ENCODE peak calls at places on chromosome 6, in ten cellular contexts. A is stomach, J is prostate gland, R is spleen, O is upper lobe of left lung, W is endothelial cell of umbilical vein, Z is transverse colon, X is H1, G is GM12878, H is vagina. Q is an unnamed sample.

GRCh38 chr6:96195272-96195671 is 179.5 kb downstream of the FUT9 start:
- DNase-seq in A (no peak), J (no peak), R (no peak), O (no peak), W (no peak), Z (no peak), X (no peak), G (no peak), H (no peak), Q (no peak)

GRCh38 chr6:30060634-30060981 is 457 bp upstream of the POLR1H start:
- DNase-seq in A (no peak), J (no peak), R (peak; percentile 85), O (peak; percentile 53), W (no peak), Z (peak; percentile 33), X (no peak), G (no peak), H (no peak), Q (no peak)

GRCh38 chr6:20630136-20630535 is 95.9 kb downstream of the CDKAL1 start:
- DNase-seq in A (no peak), J (no peak), R (no peak), O (no peak), W (no peak), Z (no peak), X (peak; percentile 53), G (no peak), H (no peak), Q (no peak)

GRCh38 chr6:92989656-92990055 is 429.7 kb downstream of the EPHA7 start:
- DNase-seq in A (no peak), J (no peak), R (no peak), O (no peak), W (no peak), Z (no peak), X (no peak), G (no peak), H (no peak), Q (no peak)

GRCh38 chr6:22320750-22321149 is 23.9 kb upstream of the PRL start:
- DNase-seq in A (no peak), J (no peak), R (no peak), O (no peak), W (peak; percentile 79), Z (no peak), X (no peak), G (no peak), H (no peak), Q (no peak)

GRCh38 chr6:93779086-93779858 is 359.9 kb upstream of the EPHA7 start:
- DNase-seq in A (no peak), J (no peak), R (no peak), O (no peak), W (peak; percentile 31), Z (no peak), X (no peak), G (no peak), H (no peak), Q (no peak)

GRCh38 chr6:160461641-160462040 is 113.5 kb downstream of the SLC22A3 start:
- DNase-seq in A (no peak), J (no peak), R (no peak), O (no peak), W (no peak), Z (no peak), X (no peak), G (no peak), H (no peak), Q (peak; percentile 77)

GRCh38 chr6:148700047-148700712 is 46.6 kb upstream of the UST start:
- DNase-seq in A (no peak), J (no peak), R (no peak), O (no peak), W (no peak), Z (no peak), X (no peak), G (no peak), H (no peak), Q (no peak)

GRCh38 chr6:10554826-10555225 is 33.7 kb downstream of the GCNT2 start:
- DNase-seq in A (no peak), J (no peak), R (no peak), O (no peak), W (peak; percentile 75), Z (no peak), X (no peak), G (no peak), H (no peak), Q (no peak)

GRCh38 chr6:16982827-16983226 is 119.0 kb upstream of the STMND1 start:
- DNase-seq in A (no peak), J (no peak), R (no peak), O (no peak), W (no peak), Z (no peak), X (no peak), G (peak; percentile 27), H (no peak), Q (no peak)

GRCh38 chr6:52423971-52424381 is 3.8 kb downstream of the EFHC1 start:
- DNase-seq in A (no peak), J (no peak), R (no peak), O (no peak), W (peak; percentile 79), Z (no peak), X (no peak), G (no peak), H (no peak), Q (no peak)
- TF ChIP-seq POLR2A in A (no peak), J (no peak), R (no peak), O (no peak), W (no peak), Z (no peak), X (no peak), G (no peak), H (no peak), Q (no peak)

GRCh38 chr6:15252205-15252604 is 6.3 kb downstream of the JARID2 start:
- DNase-seq in A (no peak), J (no peak), R (no peak), O (no peak), W (no peak), Z (no peak), X (no peak), G (no peak), H (no peak), Q (no peak)

GRCh38 chr6:15254074-15254975 is 8.5 kb downstream of the JARID2 start:
- DNase-seq in A (peak; percentile 47), J (no peak), R (no peak), O (peak; percentile 30), W (no peak), Z (no peak), X (no peak), G (peak; percentile 82), H (no peak), Q (no peak)

GRCh38 chr6:15256538-15257222 is 10.8 kb downstream of the JARID2 start:
- DNase-seq in A (no peak), J (no peak), R (no peak), O (no peak), W (no peak), Z (no peak), X (no peak), G (no peak), H (no peak), Q (no peak)

GRCh38 chr6:15253107-15254073 is 7.5 kb downstream of the JARID2 start:
- DNase-seq in A (no peak), J (no peak), R (no peak), O (no peak), W (no peak), Z (no peak), X (no peak), G (no peak), H (no peak), Q (no peak)

GRCh38 chr6:15255481-15256414 is 9.9 kb downstream of the JARID2 start:
- DNase-seq in A (no peak), J (no peak), R (no peak), O (no peak), W (no peak), Z (no peak), X (no peak), G (peak; percentile 82), H (no peak), Q (no peak)
- TF ChIP-seq POLR2AphosphoS5 in A (no peak), J (no peak), R (no peak), O (no peak), W (no peak), Z (no peak), X (no peak), G (no peak), H (no peak), Q (no peak)

GRCh38 chr6:90611996-90612690 is 25.3 kb upstream of the MAP3K7 start:
- DNase-seq in A (no peak), J (no peak), R (no peak), O (peak; percentile 65), W (no peak), Z (no peak), X (peak; percentile 49), G (no peak), H (no peak), Q (no peak)

GRCh38 chr6:90605749-90606344 is 19.0 kb upstream of the MAP3K7 start:
- DNase-seq in A (no peak), J (no peak), R (no peak), O (no peak), W (no peak), Z (no peak), X (no peak), G (no peak), H (no peak), Q (no peak)

GRCh38 chr6:90610291-90610670 is 23.4 kb upstream of the MAP3K7 start:
- DNase-seq in A (no peak), J (no peak), R (no peak), O (peak; percentile 65), W (peak; percentile 21), Z (no peak), X (peak; percentile 54), G (no peak), H (no peak), Q (no peak)

GRCh38 chr6:90611543-90611864 is 24.6 kb upstream of the MAP3K7 start:
- DNase-seq in A (no peak), J (no peak), R (no peak), O (no peak), W (no peak), Z (no peak), X (no peak), G (no peak), H (no peak), Q (no peak)

GRCh38 chr6:90610671-90611542 is 24.0 kb upstream of the MAP3K7 start:
- DNase-seq in A (no peak), J (peak; percentile 12), R (peak; percentile 81), O (peak; percentile 87), W (peak; percentile 28), Z (no peak), X (peak; percentile 77), G (no peak), H (no peak), Q (no peak)
- TF ChIP-seq POLR2A in A (no peak), J (no peak), R (no peak), O (no peak), W (no peak), Z (no peak), X (no peak), G (no peak), H (no peak), Q (no peak)

GRCh38 chr6:88403486-88403885 is 237.3 kb upstream of the CNR1 start:
- DNase-seq in A (no peak), J (no peak), R (no peak), O (no peak), W (no peak), Z (no peak), X (no peak), G (no peak), H (no peak), Q (no peak)

DNA sequence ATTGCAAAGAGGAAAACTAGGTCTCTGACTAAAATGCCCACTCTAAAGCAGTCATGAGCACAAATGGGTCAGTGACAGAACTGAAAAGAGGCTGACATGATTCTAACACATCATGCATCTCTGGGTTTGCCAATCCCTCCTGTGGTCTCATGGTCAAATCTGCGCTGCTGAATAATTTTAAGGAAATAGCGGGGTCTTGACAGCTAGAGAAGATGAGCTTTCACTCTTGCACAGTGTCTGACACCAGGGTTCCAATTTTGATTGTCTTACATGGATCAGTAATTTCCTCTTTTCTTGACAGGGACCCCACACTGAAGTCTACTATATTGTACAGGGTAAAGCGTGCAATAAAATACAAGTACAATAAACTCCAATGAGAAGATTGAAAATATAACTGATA is 236.8 kb upstream of the CNR1 start:
- DNase-seq in A (no peak), J (no peak), R (no peak), O (no peak), W (no peak), Z (no peak), X (no peak), G (no peak), H (no peak), Q (no peak)
- TF ChIP-seq POLR2AphosphoS5 in A (no peak), J (no peak), R (no peak), O (no peak), W (no peak), Z (no peak), X (no peak), G (no peak), H (no peak), Q (no peak)